ENCODE peak calls at places on chromosomes 6 and 20, in four cellular contexts. B, D, O and X are unnamed samples. For H3K27me3, the result is how much of the 10 kb centered on the place peaks cover.

GRCh38 chr6:154872605-154873004 is 122.5 kb upstream of the TIAM2 start:
- DNase-seq in O (no peak), B (no peak), D (no peak), X (no peak)

GRCh38 chr6:160365117-160365516 is 16.9 kb downstream of the SLC22A3 start:
- DNase-seq in B (no peak), O (peak), D (no peak), X (peak)

GRCh38 chr6:2854394-2854982 is 12.8 kb upstream of the SERPINB1 start:
- DNase-seq in D (no peak), O (no peak), B (no peak), X (no peak)

GRCh38 chr6:55963301-55963700 is 87.9 kb upstream of the BMP5 start:
- DNase-seq in O (peak), D (no peak), B (peak), X (peak)

GRCh38 chr20:20480689-20481088 is 112.8 kb downstream of the INSM1 start:
- DNase-seq in O (peak), D (no peak), B (peak), X (peak)

GRCh38 chr6:90370493-90370959 is 73.9 kb upstream of the BACH2 start:
- DNase-seq in D (no peak), O (peak), B (no peak), X (peak)

GRCh38 chr6:95431637-95432228 is 145.6 kb upstream of the MANEA start:
- DNase-seq in D (no peak), B (peak), O (peak), X (peak)

GRCh38 chr20:58569211-58570125 is 54.3 kb upstream of the APCDD1L start:
- DNase-seq in B (no peak), O (no peak), D (no peak), X (peak)

GRCh38 chr6:14397518-14397901 is 279.9 kb downstream of the CD83 start:
- DNase-seq in B (no peak), D (no peak), O (no peak), X (no peak)

GRCh38 chr6:118999494-118999893 is 64.5 kb upstream of the MCM9 start:
- DNase-seq in B (no peak), D (no peak), O (no peak), X (no peak)

GRCh38 chr6:98657764-98658163 is 176.6 kb upstream of the POU3F2 start:
- DNase-seq in D (no peak), B (peak), O (peak), X (peak)

GRCh38 chr6:127775371-127775770 is 125.5 kb downstream of the THEMIS start:
- DNase-seq in B (no peak), D (no peak), O (no peak), X (no peak)

GRCh38 chr6:125513978-125514377 is 212.2 kb upstream of the HDDC2 start:
- DNase-seq in B (no peak), D (no peak), O (no peak), X (no peak)
- H3K27me3 ChIP-seq in B (under half), D (under half), O (under half), X (under half)

GRCh38 chr20:46173652-46174468 is 55.7 kb downstream of the CD40 start:
- DNase-seq in D (no peak), B (no peak), O (no peak), X (no peak)
- H3K27me3 ChIP-seq in D (under half), B (under half), O (half or more), X (under half)

GRCh38 chr6:144395014-144395413 is 109.9 kb downstream of the UTRN start:
- DNase-seq in D (no peak), B (peak), O (peak), X (peak)
- H3K27me3 ChIP-seq in D (under half), B (under half), O (under half), X (under half)

DNA sequence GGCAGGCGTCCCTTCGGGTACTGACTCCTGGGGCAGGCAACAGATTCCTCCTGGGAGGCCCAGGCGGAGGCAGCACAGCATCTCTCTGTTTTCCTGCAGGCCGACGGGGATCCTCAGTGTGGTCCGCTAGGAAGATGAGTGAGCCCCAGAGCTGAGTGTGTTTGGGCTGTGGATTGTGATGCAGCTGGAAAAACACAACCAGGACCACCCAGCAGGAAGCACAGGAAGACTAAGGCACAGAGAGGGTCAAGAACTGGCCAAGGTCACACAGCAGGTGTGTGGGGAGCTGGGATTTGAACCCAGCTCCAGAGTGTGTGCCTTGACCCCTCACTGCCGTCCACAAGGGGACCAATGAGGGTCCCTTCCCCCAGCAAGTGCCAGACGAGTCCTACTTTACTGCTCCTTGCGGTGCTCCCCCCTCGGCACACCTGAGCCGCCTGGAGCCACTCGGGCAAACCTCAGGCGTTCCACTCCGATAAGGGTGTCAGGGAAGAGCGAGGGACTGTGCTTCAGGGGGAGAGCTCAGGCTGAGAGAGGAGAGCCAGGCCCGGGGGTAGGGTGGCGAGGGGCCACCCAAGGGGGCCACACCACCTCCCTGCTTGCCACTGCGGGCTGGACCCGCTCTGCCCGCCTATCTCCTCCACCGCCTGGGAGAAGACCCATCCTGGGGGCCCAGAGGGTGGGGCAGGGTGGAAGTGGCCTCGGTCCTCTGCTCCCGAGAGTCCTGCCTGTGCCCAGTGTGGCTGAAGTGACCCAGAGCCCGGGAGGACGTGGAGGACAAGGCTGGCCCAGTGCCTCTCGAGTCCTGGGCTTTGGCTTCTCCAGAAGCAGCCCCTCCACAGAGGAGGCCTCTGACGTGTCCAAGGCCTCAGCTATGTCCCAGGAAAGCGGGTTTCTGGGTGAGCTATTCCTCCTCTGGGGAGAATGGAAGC is 63.3 kb downstream of the YTHDF1 start:
- DNase-seq in O (no peak), B (no peak), D (no peak), X (no peak)
- H3K27me3 ChIP-seq in O (half or more), B (under half), D (under half), X (under half)

DNA sequence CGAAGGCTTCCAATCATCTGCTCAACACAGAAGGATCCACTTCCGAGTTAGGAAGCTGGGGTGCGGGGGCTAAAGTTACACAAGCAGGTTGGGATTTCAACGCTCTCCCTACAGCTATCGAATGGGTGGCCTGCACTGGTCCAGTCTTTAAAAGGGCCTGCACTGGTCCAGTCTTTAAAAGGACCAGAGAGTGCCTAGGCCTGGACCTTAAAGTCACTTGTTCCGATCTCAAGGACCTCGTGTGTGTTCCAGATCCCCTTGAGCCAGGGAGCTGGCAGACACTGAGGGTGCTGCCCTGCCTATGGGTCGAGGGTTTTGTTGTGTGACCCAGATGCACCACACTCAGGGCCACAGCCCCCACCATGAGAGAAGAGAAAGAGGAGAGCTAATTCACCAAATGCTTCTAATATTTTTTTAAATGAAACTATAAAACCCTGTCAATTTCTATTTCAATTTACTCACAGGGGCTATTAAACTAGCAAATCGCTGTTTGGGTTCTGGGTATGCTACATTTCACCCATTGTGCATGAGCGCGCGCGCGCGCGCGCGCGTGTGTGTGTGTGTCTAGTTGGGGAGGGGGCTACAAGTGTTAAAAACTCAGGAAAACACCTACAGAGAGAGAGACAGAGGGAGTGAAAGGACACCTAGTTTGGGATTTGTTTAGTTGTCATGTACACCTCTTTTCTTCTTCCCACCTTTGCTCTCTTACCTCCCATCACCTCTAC is 7.5 kb downstream of the TFAP2B start:
- DNase-seq in B (no peak), O (no peak), D (no peak), X (no peak)
- H3K27me3 ChIP-seq in B (under half), O (under half), D (half or more), X (half or more)

GRCh38 chr20:26216025-26216424 is 519.4 kb upstream of the ZNF337 start:
- DNase-seq in B (no peak), O (peak), D (no peak), X (peak)

GRCh38 chr20:26218301-26218700 is 521.6 kb upstream of the ZNF337 start:
- DNase-seq in B (no peak), O (peak), D (no peak), X (no peak)

GRCh38 chr20:26209171-26209941 is 512.7 kb upstream of the ZNF337 start:
- DNase-seq in B (no peak), D (peak), O (no peak), X (peak)

GRCh38 chr20:26214991-26215390 is 518.3 kb upstream of the ZNF337 start:
- DNase-seq in O (no peak), D (no peak), B (no peak), X (no peak)
- H3K27me3 ChIP-seq in O (under half), D (under half), B (under half), X (under half)